ENCODE peak calls at places on chromosomes 4 and X, in nine cellular contexts. S is IMR-90, R is AG04449, D is GM06990, L is tibial nerve, G is AG09309, F is cardiac muscle cell, H is progenitor cell of endocrine pancreas, C is osteocyte. Q is an unnamed sample.

GRCh38 chr4:37317104-37317643 is 72.6 kb downstream of the NWD2 start:
- DNase-seq in S (no peak), R (no peak), D (no peak), L (no peak), G (no peak), F (no peak), H (no peak), C (no peak), Q (no peak)

GRCh38 chr4:124334119-124334518 is 378.4 kb downstream of the ANKRD50 start:
- DNase-seq in S (peak), R (peak), D (no peak), L (peak), G (peak), F (peak), H (no peak), C (no peak), Q (no peak)

GRCh38 chr4:7103599-7104365 is 35.9 kb upstream of the GRPEL1 start:
- DNase-seq in S (peak), R (no peak), D (no peak), L (peak), G (no peak), F (peak), H (no peak), C (no peak), Q (no peak)

GRCh38 chr4:176052744-176053143 is 12.9 kb upstream of the WDR17 start:
- DNase-seq in S (no peak), R (no peak), D (peak), L (no peak), G (no peak), F (no peak), H (no peak), C (no peak), Q (no peak)

GRCh38 chrX:94977986-94978385 is 1304.0 kb downstream of the FAM133A start:
- DNase-seq in S (no peak), R (no peak), D (no peak), L (no peak), G (no peak), F (no peak), H (no peak), C (no peak), Q (no peak)

GRCh38 chrX:38150993-38151392 is 69.7 kb downstream of the SRPX start:
- DNase-seq in S (no peak), R (no peak), D (no peak), L (no peak), G (no peak), F (no peak), H (no peak), C (no peak), Q (no peak)

GRCh38 chr4:21596521-21596920 is 352.1 kb downstream of the KCNIP4 start:
- DNase-seq in S (no peak), R (no peak), D (no peak), L (no peak), G (no peak), F (no peak), H (no peak), C (no peak), Q (no peak)

GRCh38 chr4:66852843-66853242 is 692.5 kb downstream of the CENPC start:
- DNase-seq in S (no peak), R (no peak), D (no peak), L (no peak), G (no peak), F (no peak), H (no peak), C (no peak), Q (no peak)

GRCh38 chr4:40484346-40484745 is 145.3 kb downstream of the RBM47 start:
- DNase-seq in S (no peak), R (no peak), D (no peak), L (no peak), G (no peak), F (no peak), H (no peak), C (no peak), Q (no peak)

GRCh38 chr4:164856396-164856795 is 20.6 kb upstream of the APELA start:
- DNase-seq in S (no peak), R (no peak), D (no peak), L (no peak), G (no peak), F (no peak), H (no peak), C (no peak), Q (no peak)

GRCh38 chrX:22109442-22109841 is 77.3 kb downstream of the PHEX start:
- DNase-seq in S (peak), R (no peak), D (no peak), L (no peak), G (no peak), F (no peak), H (no peak), C (no peak), Q (no peak)

GRCh38 chr4:95614684-95615205 is 66.0 kb upstream of the UNC5C start:
- DNase-seq in S (no peak), R (no peak), D (no peak), L (no peak), G (no peak), F (no peak), H (no peak), C (no peak), Q (no peak)

GRCh38 chr4:163382178-163382869 is 38.6 kb downstream of the NPY5R start:
- DNase-seq in S (no peak), R (no peak), D (no peak), L (no peak), G (no peak), F (no peak), H (no peak), C (no peak), Q (no peak)

GRCh38 chrX:1323315-1323714 is 13.3 kb upstream of the IL3RA start:
- DNase-seq in S (no peak), R (no peak), D (peak), L (peak), G (no peak), F (peak), H (no peak), C (no peak), Q (no peak)

GRCh38 chr4:76341063-76341462 is 34.5 kb downstream of the STBD1 start:
- DNase-seq in S (peak), R (peak), D (no peak), L (no peak), G (peak), F (peak), H (no peak), C (no peak), Q (no peak)

GRCh38 chrX:80812176-80812575 is 2.5 kb upstream of the BRWD3 start:
- DNase-seq in S (peak), R (no peak), D (no peak), L (peak), G (no peak), F (peak), H (no peak), C (no peak), Q (no peak)

GRCh38 chrX:115204040-115204439 is 14.8 kb downstream of the RBMXL3 start:
- DNase-seq in S (no peak), R (no peak), D (no peak), L (no peak), G (no peak), F (no peak), H (no peak), C (no peak), Q (no peak)

GRCh38 chrX:106999002-106999975 is 723 bp downstream of the MORC4 start:
- DNase-seq in S (peak), R (no peak), D (peak), L (peak), G (no peak), F (peak), H (no peak), C (no peak), Q (no peak)

GRCh38 chrX:10795721-10796120 is 175.3 kb upstream of the MID1 start:
- DNase-seq in S (no peak), R (no peak), D (no peak), L (no peak), G (peak), F (no peak), H (no peak), C (no peak), Q (no peak)

GRCh38 chr4:173534439-173534838 is 4.4 kb upstream of the HAND2 start:
- DNase-seq in S (no peak), R (no peak), D (no peak), L (no peak), G (no peak), F (no peak), H (no peak), C (no peak), Q (no peak)

GRCh38 chr4:79050521-79050880 is 111.3 kb upstream of the PAQR3 start:
- DNase-seq in S (no peak), R (no peak), D (no peak), L (no peak), G (no peak), F (no peak), H (no peak), C (no peak), Q (no peak)

GRCh38 chr4:56654238-56654632 is 26.9 kb downstream of the HOPX start:
- DNase-seq in S (no peak), R (no peak), D (no peak), L (no peak), G (no peak), F (no peak), H (no peak), C (no peak), Q (no peak)

GRCh38 chr4:74114234-74114633 is 15.2 kb upstream of the CXCL2 start:
- DNase-seq in S (peak), R (peak), D (no peak), L (no peak), G (peak), F (no peak), H (no peak), C (no peak), Q (no peak)

GRCh38 chr4:150217192-150217591 is 138.9 kb downstream of the DCLK2 start:
- DNase-seq in S (peak), R (no peak), D (no peak), L (no peak), G (peak), F (peak), H (no peak), C (no peak), Q (no peak)

GRCh38 chrX:41824551-41824950 is 98.8 kb downstream of the CASK start:
- DNase-seq in S (peak), R (no peak), D (no peak), L (no peak), G (no peak), F (no peak), H (no peak), C (no peak), Q (no peak)

GRCh38 chr4:95548738-95549245 is at the start of gene UNC5C:
- DNase-seq in S (no peak), R (no peak), D (peak), L (peak), G (no peak), F (peak), H (peak), C (no peak), Q (peak)

GRCh38 chr4:82594466-82594865 is 32.7 kb upstream of the TMEM150C start:
- DNase-seq in S (no peak), R (peak), D (no peak), L (no peak), G (no peak), F (no peak), H (no peak), C (no peak), Q (no peak)

GRCh38 chrX:153626863-153627674 is 19.9 kb upstream of the DUSP9 start:
- DNase-seq in S (no peak), R (no peak), D (no peak), L (no peak), G (no peak), F (no peak), H (no peak), C (no peak), Q (no peak)

GRCh38 chrX:152843852-152844251 is 13.0 kb downstream of the NSDHL start:
- DNase-seq in S (no peak), R (no peak), D (no peak), L (no peak), G (no peak), F (no peak), H (no peak), C (no peak), Q (no peak)

GRCh38 chrX:8179653-8180052 is 8.6 kb upstream of the VCX2 start:
- DNase-seq in S (no peak), R (no peak), D (no peak), L (no peak), G (no peak), F (no peak), H (no peak), C (no peak), Q (no peak)
- TF ChIP-seq CTCF in S (no peak), R (no peak), D (no peak), L (no peak), G (no peak), F (peak), H (peak), C (peak), Q (peak)

GRCh38 chr4:13599159-13599558 is 28.4 kb downstream of the BOD1L1 start:
- DNase-seq in S (no peak), R (no peak), D (no peak), L (no peak), G (no peak), F (no peak), H (no peak), C (no peak), Q (no peak)
- TF ChIP-seq CTCF in S (peak), R (no peak), D (peak), L (no peak), G (peak), F (peak), H (peak), C (peak), Q (peak)

GRCh38 chr4:8585186-8585585 is 5.0 kb downstream of the GPR78 start:
- DNase-seq in S (no peak), R (no peak), D (no peak), L (no peak), G (no peak), F (no peak), H (no peak), C (no peak), Q (no peak)
- TF ChIP-seq CTCF in S (no peak), R (no peak), D (peak), L (no peak), G (no peak), F (no peak), H (peak), C (no peak), Q (peak)

GRCh38 chr4:44869222-44869882 is 143.0 kb upstream of the GNPDA2 start:
- DNase-seq in S (no peak), R (no peak), D (no peak), L (no peak), G (no peak), F (no peak), H (no peak), C (no peak), Q (no peak)
- TF ChIP-seq CTCF in S (no peak), R (no peak), D (peak), L (no peak), G (no peak), F (no peak), H (no peak), C (no peak), Q (no peak)

GRCh38 chr4:1285790-1286553 is 3.7 kb upstream of the MAEA start:
- DNase-seq in S (peak), R (no peak), D (no peak), L (no peak), G (no peak), F (no peak), H (no peak), C (no peak), Q (no peak)
- TF ChIP-seq CTCF in S (peak), R (peak), D (peak), L (no peak), G (peak), F (no peak), H (no peak), C (peak), Q (peak)